ENCODE peak calls at places on chromosomes 5 and 9, in five cellular contexts. V is NCI-H2171 treated with DMSO at 0.1 percent for 48 hours, T is mesothelial cell of epicardium, H is cerebellum, X is activated T-cell treated with anti-CD3 and anti-CD28 coated beads for 48 hours. F is an unnamed sample.

GRCh38 chr9:117232266-117232665 is 182.6 kb downstream of the ASTN2 start:
- DNase-seq in V (peak; percentile 66), T (no peak), H (peak; percentile 69), X (no peak), F (peak; percentile 11)

GRCh38 chr5:149500922-149501582 is 50.2 kb downstream of the CSNK1A1 start:
- DNase-seq in V (no peak), T (no peak), H (no peak), X (no peak), F (no peak)

GRCh38 chr9:111356567-111357244 is 26.7 kb upstream of the OR2K2 start:
- DNase-seq in V (peak; percentile 24), T (no peak), H (peak; percentile 2), X (no peak), F (peak; percentile 3)

GRCh38 chr5:19975795-19976194 is 12.2 kb downstream of the CDH18 start:
- DNase-seq in V (no peak), T (no peak), H (peak; percentile 19), X (no peak), F (no peak)

GRCh38 chr5:53895091-53895683 is 334.7 kb downstream of the NDUFS4 start:
- DNase-seq in V (no peak), T (no peak), H (no peak), X (no peak), F (no peak)

GRCh38 chr9:1222511-1222910 is 172.4 kb downstream of the DMRT2 start:
- DNase-seq in V (peak; percentile 34), T (no peak), H (no peak), X (no peak), F (no peak)

GRCh38 chr5:4941957-4942830 is 197.9 kb upstream of the ADAMTS16 start:
- DNase-seq in V (no peak), T (no peak), H (peak; percentile 62), X (peak; percentile 7), F (no peak)

GRCh38 chr9:79799691-79800345 is 228.1 kb downstream of the TLE4 start:
- DNase-seq in V (no peak), T (no peak), H (peak; percentile 49), X (no peak), F (no peak)

GRCh38 chr5:91418158-91418557 is 35.0 kb upstream of the ARRDC3 start:
- DNase-seq in V (no peak), T (no peak), H (no peak), X (no peak), F (no peak)

GRCh38 chr5:9324348-9325056 is 221.4 kb downstream of the SEMA5A start:
- DNase-seq in V (no peak), T (no peak), H (no peak), X (no peak), F (no peak)

GRCh38 chr5:156218364-156219158 is 108.4 kb upstream of the SGCD start:
- DNase-seq in V (no peak), T (no peak), H (no peak), X (no peak), F (no peak)

GRCh38 chr5:68344447-68345111 is 129.0 kb downstream of the PIK3R1 start:
- DNase-seq in V (peak; percentile 4), T (no peak), H (no peak), X (no peak), F (no peak)

GRCh38 chr9:126375386-126375785 is 48.8 kb downstream of the MVB12B start:
- DNase-seq in V (no peak), T (no peak), H (no peak), X (no peak), F (no peak)

GRCh38 chr9:113151696-113152630 is 1.2 kb downstream of the SLC31A2 start:
- DNase-seq in V (no peak), T (no peak), H (no peak), X (no peak), F (no peak)

GRCh38 chr5:169229342-169229892 is 71.5 kb downstream of the SLIT3 start:
- DNase-seq in V (no peak), T (no peak), H (no peak), X (no peak), F (no peak)

GRCh38 chr5:21199087-21199486 is 1211.1 kb upstream of the CDH18 start:
- DNase-seq in V (peak; percentile 9), T (no peak), H (no peak), X (no peak), F (no peak)

GRCh38 chr5:16952968-16953671 is 17.0 kb upstream of the MYO10 start:
- DNase-seq in V (no peak), T (no peak), H (no peak), X (no peak), F (no peak)

GRCh38 chr5:101663543-101663942 is 632.5 kb downstream of the SLCO4C1 start:
- DNase-seq in V (no peak), T (no peak), H (no peak), X (no peak), F (no peak)

GRCh38 chr5:5700549-5700948 is 278.1 kb downstream of the ICE1 start:
- DNase-seq in V (no peak), T (no peak), H (no peak), X (no peak), F (no peak)

GRCh38 chr5:170743876-170744212 is 39.7 kb upstream of the GABRP start:
- DNase-seq in V (no peak), T (no peak), H (no peak), X (no peak), F (no peak)

GRCh38 chr5:110209401-110209800 is 517.1 kb downstream of the TMEM232 start:
- DNase-seq in V (no peak), T (no peak), H (no peak), X (no peak), F (no peak)

GRCh38 chr5:54881286-54882005 is 103.9 kb downstream of the ESM1 start:
- DNase-seq in V (peak; percentile 34), T (no peak), H (no peak), X (no peak), F (no peak)

GRCh38 chr9:1284727-1285126 is 234.6 kb downstream of the DMRT2 start:
- DNase-seq in V (no peak), T (no peak), H (no peak), X (no peak), F (no peak)